ENCODE peak calls at places on chromosomes 4 and X, in ten cellular contexts. P, D, T, O, U, H, G, Z, M and F are unnamed samples.

GRCh38 chrX:2188316-2188715 is 312.5 kb downstream of the DHRSX start:
- DNase-seq in P (no peak), D (no peak), T (no peak), O (no peak), U (peak), H (no peak), G (no peak), Z (no peak), M (no peak), F (no peak)

GRCh38 chrX:66074920-66075879 is 35.3 kb upstream of the VSIG4 start:
- DNase-seq in P (no peak), D (peak), T (no peak), O (no peak), U (no peak), H (no peak), G (no peak), Z (peak), M (no peak), F (peak)

GRCh38 chr4:70768301-70768948 is 46.7 kb downstream of the RUFY3 start:
- DNase-seq in P (no peak), D (no peak), T (peak), O (no peak), U (no peak), H (no peak), G (no peak), Z (no peak), M (no peak), F (no peak)

GRCh38 chr4:129583868-129584267 is 487.9 kb downstream of the C4orf33 start:
- DNase-seq in P (no peak), D (no peak), T (no peak), O (peak), U (no peak), H (no peak), G (no peak), Z (peak), M (no peak), F (no peak)

GRCh38 chr4:7295201-7295916 is 103.0 kb downstream of the SORCS2 start:
- DNase-seq in P (no peak), D (peak), T (no peak), O (no peak), U (no peak), H (no peak), G (peak), Z (peak), M (no peak), F (peak)

GRCh38 chrX:118755633-118756032 is 28.2 kb downstream of the IL13RA1 start:
- DNase-seq in P (no peak), D (no peak), T (no peak), O (no peak), U (no peak), H (no peak), G (no peak), Z (peak), M (no peak), F (no peak)

GRCh38 chr4:140085062-140085622 is 68.8 kb downstream of the MAML3 start:
- DNase-seq in P (peak), D (no peak), T (no peak), O (no peak), U (no peak), H (no peak), G (no peak), Z (no peak), M (no peak), F (no peak)

GRCh38 chr4:89868999-89869589 is 25.6 kb upstream of the MMRN1 start:
- DNase-seq in P (no peak), D (no peak), T (peak), O (peak), U (no peak), H (no peak), G (no peak), Z (no peak), M (no peak), F (no peak)

GRCh38 chr4:156672492-156672891 is 299.1 kb downstream of the PDGFC start:
- DNase-seq in P (no peak), D (no peak), T (no peak), O (no peak), U (no peak), H (no peak), G (no peak), Z (no peak), M (no peak), F (no peak)

GRCh38 chr4:83207497-83208105 is 77.0 kb downstream of the COQ2 start:
- DNase-seq in P (peak), D (no peak), T (peak), O (peak), U (peak), H (no peak), G (no peak), Z (no peak), M (no peak), F (no peak)

GRCh38 chrX:57977992-57978391 is 67.7 kb upstream of the ZXDA start:
- DNase-seq in P (no peak), D (no peak), T (no peak), O (no peak), U (no peak), H (no peak), G (no peak), Z (no peak), M (no peak), F (no peak)

GRCh38 chr4:10173754-10174749 is 57.5 kb upstream of the WDR1 start:
- DNase-seq in P (no peak), D (peak), T (no peak), O (no peak), U (no peak), H (no peak), G (peak), Z (no peak), M (peak), F (no peak)

GRCh38 chr4:40481977-40482376 is 146.8 kb downstream of the CHRNA9 start:
- DNase-seq in P (no peak), D (no peak), T (no peak), O (no peak), U (no peak), H (no peak), G (no peak), Z (no peak), M (no peak), F (no peak)

GRCh38 chr4:16532240-16532990 is 306.1 kb upstream of the TAPT1 start:
- DNase-seq in P (no peak), D (no peak), T (peak), O (peak), U (no peak), H (no peak), G (peak), Z (peak), M (no peak), F (no peak)

GRCh38 chrX:19739683-19740082 is 147.7 kb downstream of the SH3KBP1 start:
- DNase-seq in P (peak), D (peak), T (peak), O (peak), U (peak), H (peak), G (peak), Z (peak), M (no peak), F (no peak)

GRCh38 chrX:80511969-80512760 is 91.9 kb downstream of the TENT5D start:
- DNase-seq in P (no peak), D (no peak), T (no peak), O (no peak), U (peak), H (no peak), G (no peak), Z (no peak), M (no peak), F (no peak)

GRCh38 chrX:40105791-40106676 is 8.3 kb upstream of the BCOR start:
- DNase-seq in P (peak), D (peak), T (peak), O (no peak), U (peak), H (no peak), G (peak), Z (peak), M (peak), F (peak)

GRCh38 chr4:82394896-82395295 is 21.1 kb upstream of the HNRNPD start:
- DNase-seq in P (no peak), D (no peak), T (no peak), O (no peak), U (no peak), H (no peak), G (no peak), Z (no peak), M (no peak), F (no peak)

GRCh38 chr4:152052431-152053057 is 291.7 kb upstream of the GATB start:
- DNase-seq in P (no peak), D (no peak), T (no peak), O (peak), U (no peak), H (no peak), G (no peak), Z (no peak), M (no peak), F (no peak)

GRCh38 chr4:61740950-61741638 is 541.0 kb downstream of the ADGRL3 start:
- DNase-seq in P (no peak), D (no peak), T (no peak), O (peak), U (peak), H (no peak), G (no peak), Z (no peak), M (no peak), F (no peak)

GRCh38 chr4:111018231-111018630 is 395.4 kb upstream of the PITX2 start:
- DNase-seq in P (no peak), D (no peak), T (no peak), O (no peak), U (no peak), H (no peak), G (no peak), Z (no peak), M (no peak), F (no peak)

GRCh38 chr4:47704693-47705325 is 133.1 kb downstream of the CORIN start:
- DNase-seq in P (peak), D (peak), T (peak), O (peak), U (peak), H (no peak), G (no peak), Z (no peak), M (peak), F (no peak)

GRCh38 chr4:2925496-2925895 is 37.7 kb downstream of the NOP14 start:
- DNase-seq in P (no peak), D (no peak), T (no peak), O (no peak), U (no peak), H (peak), G (peak), Z (no peak), M (peak), F (peak)

GRCh38 chr4:24881508-24882071 is 31.3 kb downstream of the CCDC149 start:
- DNase-seq in P (no peak), D (no peak), T (no peak), O (no peak), U (no peak), H (no peak), G (no peak), Z (no peak), M (no peak), F (no peak)

GRCh38 chrX:119008122-119008744 is 33.8 kb downstream of the LONRF3 start:
- DNase-seq in P (peak), D (peak), T (peak), O (peak), U (peak), H (no peak), G (peak), Z (no peak), M (no peak), F (no peak)

GRCh38 chr4:48071171-48071570 is 54.6 kb downstream of the NIPAL1 start:
- DNase-seq in P (no peak), D (no peak), T (no peak), O (no peak), U (no peak), H (no peak), G (no peak), Z (no peak), M (no peak), F (no peak)

GRCh38 chr4:122836941-122837340 is 10.3 kb downstream of the FGF2 start:
- DNase-seq in P (peak), D (no peak), T (peak), O (no peak), U (no peak), H (no peak), G (no peak), Z (no peak), M (no peak), F (no peak)

GRCh38 chrX:102067966-102068723 is 57.3 kb upstream of the TCEAL2 start:
- DNase-seq in P (peak), D (no peak), T (peak), O (peak), U (peak), H (no peak), G (no peak), Z (peak), M (no peak), F (no peak)

GRCh38 chr4:77022581-77023133 is 53.1 kb downstream of the CCNI start:
- DNase-seq in P (no peak), D (no peak), T (peak), O (no peak), U (peak), H (no peak), G (no peak), Z (no peak), M (no peak), F (no peak)
- TF ChIP-seq CTCF in P (no peak), D (no peak), T (peak), O (no peak), U (no peak), H (no peak), G (no peak), Z (no peak), M (no peak), F (no peak)

DNA sequence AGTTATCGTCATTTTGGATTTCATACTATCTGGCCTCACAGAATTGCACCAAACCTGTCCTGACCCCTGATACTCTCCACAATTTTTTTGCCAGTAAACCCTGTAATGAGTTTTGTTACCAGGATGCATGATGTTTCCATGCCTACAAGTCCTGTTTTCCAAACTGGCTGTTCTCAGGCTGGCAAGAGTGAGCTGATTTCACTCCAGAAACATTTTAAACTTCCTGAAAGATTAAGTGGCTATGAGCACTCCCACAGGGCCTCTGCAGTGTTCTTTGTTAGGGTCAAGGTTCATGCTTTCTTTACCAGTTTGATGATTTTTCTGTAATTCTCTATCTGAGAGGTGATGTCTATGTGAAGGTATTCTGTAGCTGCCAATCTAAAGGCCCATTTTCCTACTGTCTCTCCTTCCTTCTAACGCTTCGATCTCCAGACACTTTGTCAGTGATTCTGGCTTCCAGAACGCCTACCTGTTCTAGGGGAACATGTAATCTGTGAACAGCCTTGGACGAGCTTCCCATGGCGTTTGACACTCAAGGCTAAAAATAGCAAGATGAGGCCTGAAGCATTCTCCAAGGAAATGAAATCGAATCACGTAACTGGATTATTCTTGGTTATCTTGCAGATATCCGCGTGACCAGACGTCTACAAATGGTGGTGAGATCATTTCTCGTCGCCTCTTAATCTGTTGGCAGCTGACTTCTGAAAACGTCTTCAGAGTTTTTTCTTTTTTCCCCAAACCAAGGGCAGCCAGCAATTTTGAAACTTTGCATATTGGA is 31.9 kb upstream of the PDLIM3 start:
- DNase-seq in P (peak), D (no peak), T (peak), O (peak), U (no peak), H (no peak), G (peak), Z (peak), M (no peak), F (no peak)
- H3K27ac ChIP-seq in P (no peak), D (peak), T (peak), O (peak), U (no peak), H (peak), G (peak), Z (peak), M (peak), F (peak)

GRCh38 chr4:167424338-167425256 is 190.3 kb upstream of the SPOCK3 start:
- DNase-seq in P (no peak), D (no peak), T (no peak), O (no peak), U (no peak), H (no peak), G (no peak), Z (no peak), M (no peak), F (peak)

DNA sequence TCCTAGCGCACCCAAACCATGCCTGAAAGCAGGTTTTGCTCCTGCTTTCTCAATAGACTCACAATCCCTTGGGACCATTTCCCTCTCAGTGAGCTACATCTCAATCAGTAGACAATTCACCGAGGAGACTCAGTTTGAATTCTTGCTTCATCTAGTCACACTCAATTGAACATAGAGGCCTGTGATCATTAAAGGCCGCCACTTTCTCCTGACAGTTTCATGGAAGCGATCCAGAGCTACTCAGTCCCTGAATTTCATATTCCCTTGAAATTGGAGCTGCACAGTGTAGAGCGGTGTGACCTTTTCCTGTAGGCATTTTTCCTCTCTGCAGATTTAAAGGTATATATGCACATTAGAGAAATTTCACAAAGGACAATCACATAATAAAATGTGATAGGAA is 193.9 kb upstream of the SPOCK3 start:
- DNase-seq in P (no peak), D (no peak), T (no peak), O (peak), U (no peak), H (no peak), G (no peak), Z (no peak), M (no peak), F (no peak)
- TF ChIP-seq CTCF in P (no peak), D (no peak), T (no peak), O (no peak), U (no peak), H (no peak), G (no peak), Z (no peak), M (no peak), F (no peak)

DNA sequence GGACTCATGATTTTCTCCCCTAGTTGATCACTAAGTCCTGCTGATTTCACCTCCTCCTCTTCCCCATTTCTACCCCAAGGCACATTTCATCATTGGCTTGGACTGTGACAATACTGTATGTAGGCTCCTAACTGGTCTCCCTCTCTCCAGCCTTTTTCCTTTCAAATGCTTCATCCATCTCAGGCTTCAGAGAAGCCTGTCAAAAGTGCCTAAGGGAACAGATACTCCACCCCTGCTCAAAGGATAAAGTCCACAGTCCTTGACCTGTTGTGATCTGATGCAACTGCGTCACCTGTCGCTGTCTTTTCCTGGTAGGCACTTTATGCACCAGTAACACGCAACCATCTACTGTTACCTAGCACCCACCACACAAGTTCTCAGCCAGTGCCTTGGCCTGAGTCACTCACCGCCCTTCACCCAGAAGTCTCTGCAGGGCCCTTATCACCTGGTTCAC is 12.8 kb downstream of the SCARB2 start:
- DNase-seq in P (no peak), D (no peak), T (no peak), O (no peak), U (no peak), H (no peak), G (no peak), Z (no peak), M (peak), F (no peak)
- H3K27ac ChIP-seq in P (no peak), D (no peak), T (no peak), O (peak), U (peak), H (no peak), G (peak), Z (no peak), M (peak), F (peak)

GRCh38 chr4:121030151-121030550 is 42.2 kb downstream of the NDNF start:
- DNase-seq in P (no peak), D (no peak), T (no peak), O (no peak), U (no peak), H (no peak), G (no peak), Z (no peak), M (no peak), F (no peak)

GRCh38 chr4:121026034-121026433 is 46.3 kb downstream of the NDNF start:
- DNase-seq in P (no peak), D (no peak), T (no peak), O (no peak), U (no peak), H (no peak), G (no peak), Z (no peak), M (no peak), F (no peak)

GRCh38 chr4:121034010-121034409 is 38.3 kb downstream of the NDNF start:
- DNase-seq in P (no peak), D (no peak), T (no peak), O (peak), U (no peak), H (no peak), G (no peak), Z (peak), M (no peak), F (no peak)

GRCh38 chr4:121025540-121025939 is 46.8 kb downstream of the NDNF start:
- DNase-seq in P (no peak), D (no peak), T (no peak), O (no peak), U (no peak), H (no peak), G (no peak), Z (no peak), M (no peak), F (no peak)

DNA sequence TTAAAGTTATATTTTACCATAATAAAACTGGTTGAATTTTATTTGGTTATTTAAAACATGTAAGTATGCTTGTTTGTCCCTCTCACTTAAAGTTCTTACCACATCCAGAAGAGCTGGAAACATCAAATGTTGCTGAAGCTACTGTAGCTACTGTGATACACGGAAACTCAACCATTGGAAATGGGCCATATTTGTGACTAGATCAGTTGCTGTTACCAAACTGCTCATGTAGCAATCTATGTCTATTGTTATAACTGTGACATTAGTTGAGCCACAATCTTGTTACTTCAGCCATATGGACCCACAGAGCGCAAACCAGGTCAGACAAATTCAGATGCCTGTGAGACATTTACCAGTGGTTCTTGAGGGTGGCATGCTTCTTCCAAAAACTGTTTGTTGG is 41.6 kb downstream of the NDNF start:
- DNase-seq in P (no peak), D (no peak), T (no peak), O (no peak), U (no peak), H (no peak), G (no peak), Z (no peak), M (no peak), F (no peak)
- TF ChIP-seq CTCF in P (no peak), D (no peak), T (no peak), O (no peak), U (no peak), H (no peak), G (no peak), Z (no peak), M (no peak), F (no peak)

GRCh38 chrX:47940448-47940847 is 63.3 kb downstream of the ZNF182 start:
- DNase-seq in P (no peak), D (no peak), T (no peak), O (no peak), U (no peak), H (no peak), G (no peak), Z (no peak), M (no peak), F (no peak)

GRCh38 chrX:47936940-47937317 is 66.9 kb downstream of the ZNF182 start:
- DNase-seq in P (no peak), D (no peak), T (no peak), O (no peak), U (no peak), H (no peak), G (no peak), Z (no peak), M (no peak), F (no peak)

GRCh38 chrX:47941423-47941822 is 62.4 kb downstream of the ZNF182 start:
- DNase-seq in P (no peak), D (no peak), T (no peak), O (no peak), U (no peak), H (no peak), G (no peak), Z (no peak), M (no peak), F (no peak)

GRCh38 chrX:47936224-47936939 is 67.4 kb downstream of the ZNF182 start:
- DNase-seq in P (no peak), D (no peak), T (no peak), O (peak), U (peak), H (no peak), G (no peak), Z (no peak), M (no peak), F (no peak)
- H3K27ac ChIP-seq in P (no peak), D (no peak), T (no peak), O (no peak), U (no peak), H (no peak), G (no peak), Z (no peak), M (no peak), F (no peak)

GRCh38 chrX:46803140-46803539 is 33.7 kb upstream of the RP2 start:
- DNase-seq in P (peak), D (no peak), T (no peak), O (peak), U (peak), H (no peak), G (no peak), Z (no peak), M (no peak), F (no peak)
- TF ChIP-seq CTCF in P (peak), D (no peak), T (peak), O (peak), U (peak), H (no peak), G (no peak), Z (no peak), M (peak), F (no peak)

GRCh38 chrX:132842839-132843238 is 115.6 kb downstream of the HS6ST2 start:
- DNase-seq in P (peak), D (no peak), T (no peak), O (no peak), U (no peak), H (no peak), G (no peak), Z (no peak), M (no peak), F (no peak)
- H3K27ac ChIP-seq in P (no peak), D (no peak), T (no peak), O (no peak), U (no peak), H (no peak), G (no peak), Z (no peak), M (no peak), F (no peak)